ENCODE peak calls at places on chromosomes 3 and 15, in six cellular contexts. R is H9, A is mesendoderm, E is IMR-90, W is mesenchymal stem cell, D is H1. X is an unnamed sample.

GRCh38 chr15:95799286-95800187 is 531.0 kb upstream of the NR2F2 start:
- DNase-seq in E (peak), A (no peak), R (no peak), W (peak), D (no peak), X (no peak)

GRCh38 chr15:43957724-43958123 is 130.9 kb downstream of the WDR76 start:
- DNase-seq in R (no peak), A (no peak), D (no peak), W (no peak), E (no peak), X (no peak)

GRCh38 chr15:81113861-81114261 is 20.2 kb upstream of the CFAP161 start:
- DNase-seq in E (peak), A (peak), D (no peak), W (no peak), R (no peak), X (no peak)

GRCh38 chr3:71299160-71299559 is 284.4 kb downstream of the FOXP1 start:
- DNase-seq in A (no peak), E (no peak), W (no peak), R (no peak), D (no peak), X (no peak)

GRCh38 chr15:77630956-77631789 is 1.5 kb downstream of the LINGO1 start:
- DNase-seq in D (no peak), R (peak), W (no peak), E (no peak), A (peak), X (peak)

GRCh38 chr3:172711457-172711800 is 562 bp upstream of the NCEH1 start:
- DNase-seq in E (no peak), A (no peak), R (no peak), D (no peak), W (no peak), X (no peak)

GRCh38 chr15:57557267-57557666 is 34.4 kb upstream of the MYZAP start:
- DNase-seq in D (no peak), A (no peak), W (no peak), E (no peak), R (no peak), X (no peak)

GRCh38 chr15:75348034-75348562 is 1.3 kb downstream of the NEIL1 start:
- DNase-seq in R (no peak), E (no peak), W (peak), A (no peak), D (no peak), X (no peak)

GRCh38 chr15:45087513-45087912 is 26.5 kb downstream of the DUOX2 start:
- DNase-seq in R (no peak), W (no peak), A (peak), E (no peak), D (no peak), X (no peak)

GRCh38 chr3:161038725-161039124 is 66.4 kb downstream of the B3GALNT1 start:
- DNase-seq in D (no peak), A (no peak), E (no peak), R (no peak), W (peak), X (no peak)

GRCh38 chr15:101664303-101664913 is 12.2 kb upstream of the TM2D3 start:
- DNase-seq in A (peak), D (no peak), E (no peak), R (no peak), W (peak), X (no peak)

GRCh38 chr3:190340071-190340470 is 17.8 kb upstream of the CLDN1 start:
- DNase-seq in E (peak), R (no peak), A (no peak), W (peak), D (no peak), X (no peak)

GRCh38 chr15:68265086-68265485 is 12.5 kb upstream of the FEM1B start:
- DNase-seq in D (no peak), A (no peak), E (no peak), R (no peak), W (no peak), X (no peak)

GRCh38 chr3:128784228-128784627 is 58.2 kb downstream of the RAB7A start:
- DNase-seq in A (peak), D (peak), R (peak), W (no peak), E (no peak), X (peak)

GRCh38 chr3:171444291-171444690 is 15.9 kb downstream of the TNIK start:
- DNase-seq in A (no peak), R (no peak), D (no peak), E (no peak), W (no peak), X (no peak)

GRCh38 chr15:34790121-34790520 is 5.2 kb downstream of the ACTC1 start:
- DNase-seq in W (no peak), D (no peak), A (no peak), R (no peak), E (no peak), X (no peak)

GRCh38 chr3:4071481-4072184 is 231.5 kb upstream of the SETMAR start:
- DNase-seq in E (no peak), W (no peak), R (peak), D (peak), A (peak), X (peak)

GRCh38 chr3:24389108-24390090 is 105.3 kb downstream of the THRB start:
- DNase-seq in D (no peak), E (no peak), W (no peak), A (peak), R (no peak), X (no peak)

GRCh38 chr15:76974456-76975083 is 20.4 kb upstream of the PSTPIP1 start:
- DNase-seq in E (no peak), R (no peak), D (no peak), W (no peak), A (no peak), X (no peak)

GRCh38 chr15:79606831-79607355 is 174.8 kb downstream of the MINAR1 start:
- DNase-seq in W (no peak), E (no peak), D (no peak), A (no peak), R (no peak), X (no peak)

GRCh38 chr3:105173972-105174371 is 192.7 kb upstream of the ALCAM start:
- DNase-seq in R (no peak), D (no peak), A (no peak), W (no peak), E (no peak), X (no peak)

GRCh38 chr3:191774485-191774884 is 313.5 kb downstream of the PYDC2 start:
- DNase-seq in D (no peak), W (peak), A (peak), R (no peak), E (no peak), X (no peak)

GRCh38 chr15:59152694-59153450 is 47.9 kb downstream of the CCNB2 start:
- DNase-seq in D (no peak), A (no peak), E (no peak), R (no peak), W (no peak), X (no peak)

GRCh38 chr15:76200641-76201105 is 110.6 kb downstream of the ETFA start:
- DNase-seq in D (no peak), W (no peak), R (no peak), E (no peak), A (no peak), X (no peak)

GRCh38 chr3:16828815-16829214 is 55.9 kb upstream of the PLCL2 start:
- DNase-seq in W (peak), A (peak), D (peak), R (peak), E (peak), X (no peak)

GRCh38 chr15:94324117-94324826 is 92.9 kb downstream of the MCTP2 start:
- DNase-seq in D (peak), W (peak), E (peak), A (peak), R (peak), X (peak)

GRCh38 chr3:172221550-172221949 is 182.2 kb downstream of the FNDC3B start:
- DNase-seq in R (no peak), D (no peak), A (no peak), W (peak), E (peak), X (no peak)

GRCh38 chr15:70910958-70911357 is 18.3 kb downstream of the LRRC49 start:
- DNase-seq in W (no peak), E (no peak), A (no peak), D (no peak), R (no peak), X (no peak)

GRCh38 chr3:193761969-193762368 is 169.0 kb downstream of the OPA1 start:
- DNase-seq in W (no peak), R (no peak), E (no peak), A (no peak), D (no peak), X (no peak)

GRCh38 chr3:141557961-141558706 is 71.3 kb downstream of the RASA2 start:
- DNase-seq in E (no peak), W (peak), R (no peak), D (no peak), A (no peak), X (no peak)

GRCh38 chr15:37058316-37058985 is 41.9 kb downstream of the MEIS2 start:
- DNase-seq in W (no peak), A (peak), E (no peak), R (no peak), D (no peak), X (peak)

GRCh38 chr15:31974855-31975421 is 55.4 kb upstream of the CHRNA7 start:
- DNase-seq in D (no peak), W (peak), E (peak), A (peak), R (peak), X (peak)

GRCh38 chr3:105938101-105938500 is 69.3 kb upstream of the CBLB start:
- DNase-seq in D (no peak), E (peak), R (no peak), A (peak), W (peak), X (no peak)

GRCh38 chr15:69094124-69095030 is 66.1 kb upstream of the GLCE start:
- DNase-seq in R (no peak), A (no peak), D (no peak), W (peak), E (no peak), X (no peak)

GRCh38 chr3:54853573-54854404 is 74.1 kb downstream of the LRTM1 start:
- DNase-seq in A (peak), W (peak), D (peak), E (peak), R (peak), X (peak)

GRCh38 chr3:40187945-40188344 is 121.6 kb upstream of the EIF1B start:
- DNase-seq in E (no peak), W (no peak), D (no peak), A (no peak), R (no peak), X (no peak)

GRCh38 chr15:57550640-57551039 is 41.1 kb upstream of the MYZAP start:
- DNase-seq in R (no peak), W (no peak), A (peak), D (no peak), E (no peak), X (no peak)

GRCh38 chr15:54045397-54045796 is 67.2 kb downstream of the UNC13C start:
- DNase-seq in A (peak), W (no peak), D (no peak), R (no peak), E (no peak), X (no peak)

GRCh38 chr3:151852074-151852811 is 21.2 kb upstream of the SUCNR1 start:
- DNase-seq in D (no peak), W (no peak), A (peak), E (no peak), R (no peak), X (no peak)

DNA sequence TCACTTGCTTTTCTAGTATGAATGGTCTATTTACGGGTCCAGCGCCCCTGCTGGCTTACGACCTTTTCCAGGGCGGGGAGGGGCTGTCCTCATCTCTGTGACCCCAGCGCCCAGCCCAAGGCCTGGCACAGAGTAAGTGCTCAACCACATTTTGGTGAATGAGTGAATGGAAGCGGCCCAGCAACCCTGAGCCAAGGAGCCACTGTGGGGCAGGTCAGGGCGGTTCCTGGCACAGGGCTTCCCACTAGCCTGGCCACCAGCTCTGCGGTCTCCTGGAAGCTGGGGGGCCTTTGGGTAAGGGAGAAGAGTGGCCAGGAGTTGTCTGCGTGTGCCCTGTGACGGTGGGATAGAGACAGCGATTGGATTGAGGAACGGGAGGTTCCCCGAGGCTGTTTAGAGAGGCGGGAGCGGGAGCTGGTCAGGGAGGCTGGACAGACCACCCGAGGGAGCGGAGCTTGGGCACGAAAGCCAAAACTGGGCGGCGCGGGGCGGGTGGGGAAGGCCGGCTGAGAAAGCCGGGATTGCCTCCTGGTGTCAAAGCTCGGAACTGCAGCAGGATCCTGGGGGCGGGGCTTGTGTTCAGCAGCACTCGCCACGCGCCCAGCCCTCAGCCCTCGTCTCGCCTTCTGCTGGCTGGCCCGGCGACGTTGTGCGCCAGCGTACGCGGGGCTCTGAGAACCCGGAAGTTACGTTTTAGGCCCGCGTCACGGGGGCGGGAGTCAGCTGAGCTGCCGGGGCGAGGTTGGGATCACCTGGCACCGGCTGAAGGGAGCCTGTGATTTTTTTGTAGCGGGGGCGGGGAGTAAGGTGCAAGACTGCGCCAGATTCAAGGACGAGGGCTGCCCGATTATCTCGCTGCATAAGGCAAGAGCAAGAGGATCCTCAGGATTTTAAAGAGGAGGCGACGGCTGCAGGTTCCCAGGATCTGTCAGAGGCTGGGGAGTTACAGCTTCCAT is at the start of gene VPS18:
- DNase-seq in E (peak), W (peak), R (peak), A (peak), D (peak), X (peak)
- H2AK5ac ChIP-seq in E (peak), W (peak), R (no peak), A (no peak), D (no peak), X (peak)

GRCh38 chr3:58047806-58048205 is 39.6 kb downstream of the FLNB start:
- DNase-seq in R (no peak), E (peak), D (no peak), A (peak), W (peak), X (no peak)

GRCh38 chr3:58048301-58048700 is 40.1 kb downstream of the FLNB start:
- DNase-seq in W (peak), A (peak), D (no peak), E (no peak), R (no peak), X (no peak)

GRCh38 chr3:58052373-58053273 is 44.4 kb downstream of the FLNB start:
- DNase-seq in E (peak), W (peak), R (no peak), A (peak), D (no peak), X (no peak)

GRCh38 chr3:58051196-58051595 is 43.0 kb downstream of the FLNB start:
- DNase-seq in R (no peak), W (peak), E (peak), D (no peak), A (no peak), X (no peak)

GRCh38 chr3:58049143-58049785 is 41.0 kb downstream of the FLNB start:
- DNase-seq in E (peak), D (peak), W (peak), A (peak), R (peak), X (peak)
- H3K18ac ChIP-seq in E (peak), D (peak), W (peak), A (peak), R (peak), X (no peak)

DNA sequence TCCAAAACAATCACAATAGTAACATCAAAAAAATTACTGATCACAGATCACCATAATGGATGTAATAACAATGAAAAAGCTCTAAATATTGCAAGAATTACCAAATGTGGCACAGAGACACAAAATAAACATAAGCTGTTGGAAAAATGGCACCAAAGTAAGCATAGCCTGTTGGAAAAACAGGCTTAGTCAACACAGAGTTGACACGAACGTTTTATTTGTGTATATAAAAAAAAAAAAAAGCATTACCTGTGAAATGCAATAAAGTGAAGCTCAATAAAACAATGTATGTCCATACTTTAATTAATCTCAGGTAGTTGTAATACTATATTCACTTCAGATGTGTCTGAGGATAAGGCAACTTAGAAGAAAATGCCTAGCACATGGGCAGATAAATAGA is 77.1 kb downstream of the NR1I2 start:
- DNase-seq in A (no peak), R (no peak), E (no peak), D (no peak), W (no peak), X (no peak)
- H2AK5ac ChIP-seq in A (no peak), R (no peak), E (no peak), D (no peak), W (no peak), X (no peak)

GRCh38 chr3:177589921-177590336 is 392.6 kb upstream of the TBL1XR1 start:
- DNase-seq in R (no peak), D (no peak), A (no peak), E (peak), W (peak), X (peak)

GRCh38 chr3:177589041-177589650 is 391.9 kb upstream of the TBL1XR1 start:
- DNase-seq in D (no peak), R (no peak), E (no peak), A (no peak), W (no peak), X (no peak)

GRCh38 chr3:177594096-177594495 is 396.8 kb upstream of the TBL1XR1 start:
- DNase-seq in W (no peak), R (no peak), D (no peak), E (no peak), A (no peak), X (no peak)

GRCh38 chr3:177590826-177591225 is 393.5 kb upstream of the TBL1XR1 start:
- DNase-seq in E (no peak), W (peak), R (no peak), D (no peak), A (no peak), X (no peak)

GRCh38 chr3:177591371-177591770 is 394.1 kb upstream of the TBL1XR1 start:
- DNase-seq in D (no peak), W (no peak), R (no peak), A (no peak), E (no peak), X (no peak)
- H3K18ac ChIP-seq in D (no peak), W (peak), R (no peak), A (peak), E (peak), X (peak)

X was measured in neuronal stem cell.